ENCODE peak calls at places on chromosomes 3 and 15, in eight cellular contexts. E is H1; L is uterus; W is PC-9; J is adrenal gland; C is heart left ventricle; K is cardiac muscle cell; Y is CD8-positive, alpha-beta memory T cell. V is an unnamed sample.

GRCh38 chr3:4261411-4261810 is 41.8 kb upstream of the SETMAR start:
- DNase-seq in J (no peak), K (no peak), L (no peak), W (no peak), Y (no peak), C (no peak), E (no peak), V (no peak)

GRCh38 chr3:122786067-122786466 is 7.6 kb downstream of the HSPBAP1 start:
- DNase-seq in J (peak; percentile 51), L (no peak), W (no peak), C (no peak), Y (no peak), K (no peak), E (no peak), V (no peak)

GRCh38 chr3:58528629-58529028 is 8.4 kb downstream of the ACOX2 start:
- DNase-seq in W (no peak), K (peak; percentile 37), J (peak; percentile 67), L (no peak), Y (no peak), E (no peak), C (peak; percentile 66), V (peak; percentile 61)

GRCh38 chr3:154515921-154516320 is 85.9 kb upstream of the GPR149 start:
- DNase-seq in Y (no peak), W (no peak), J (no peak), L (no peak), E (no peak), C (no peak), K (no peak), V (no peak)

GRCh38 chr15:52349062-52349700 is 53.6 kb upstream of the MYO5C start:
- DNase-seq in J (no peak), K (peak; percentile 55), L (no peak), W (no peak), Y (no peak), E (no peak), C (no peak), V (no peak)

GRCh38 chr3:16069149-16069922 is 105.1 kb upstream of the GALNT15 start:
- DNase-seq in K (no peak), W (peak; percentile 95), C (no peak), J (no peak), Y (no peak), E (no peak), L (no peak), V (no peak)

GRCh38 chr3:166484470-166484869 is 647.2 kb upstream of the BCHE start:
- DNase-seq in E (no peak), Y (no peak), C (no peak), J (no peak), W (no peak), L (no peak), K (no peak), V (no peak)

GRCh38 chr3:142433110-142433509 is 14.7 kb downstream of the XRN1 start:
- DNase-seq in C (no peak), L (no peak), W (no peak), Y (no peak), K (no peak), E (no peak), J (no peak), V (no peak)

GRCh38 chr15:82132742-82133141 is 86.9 kb upstream of the MEX3B start:
- DNase-seq in J (peak; percentile 59), L (no peak), K (no peak), C (no peak), Y (no peak), W (no peak), E (no peak), V (no peak)

DNA sequence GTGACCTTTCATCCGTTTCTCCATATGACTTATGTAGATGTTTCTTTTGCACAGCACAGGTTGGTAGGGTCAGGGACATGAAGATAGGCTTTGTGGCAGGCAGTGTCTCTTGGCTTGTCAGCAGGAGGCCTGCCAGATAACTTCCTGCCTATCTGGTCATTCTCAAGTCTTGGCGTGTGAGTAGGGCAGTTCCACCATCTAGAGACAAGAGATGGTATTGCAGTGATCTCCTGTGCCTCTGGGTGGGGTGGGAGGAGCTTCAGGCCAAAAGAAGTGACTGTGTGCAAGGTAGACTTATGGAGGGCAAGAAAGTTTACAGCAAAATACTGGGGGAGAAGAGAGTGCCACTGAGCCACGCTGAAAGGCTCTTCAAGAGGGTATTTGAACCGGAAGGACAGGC is 11.0 kb downstream of the TEX264 start:
- DNase-seq in Y (peak; percentile 81), W (peak; percentile 67), E (peak; percentile 61), C (peak; percentile 79), K (peak; percentile 81), J (peak; percentile 86), L (peak; percentile 59), V (peak; percentile 63)
- H3K27me3 ChIP-seq in Y (no peaks in the 10 kb centered on the region), W (no peaks in the 10 kb centered on the region), E (no peaks in the 10 kb centered on the region), C (no peaks in the 10 kb centered on the region), K (no peaks in the 10 kb centered on the region), J (no peaks in the 10 kb centered on the region), L (no peaks in the 10 kb centered on the region), V (no peaks in the 10 kb centered on the region)

GRCh38 chr3:111617406-111617805 is 22.3 kb upstream of the ZBED2 start:
- DNase-seq in C (no peak), E (no peak), Y (no peak), K (no peak), L (no peak), J (no peak), W (no peak), V (no peak)

GRCh38 chr3:111621535-111621934 is 26.4 kb upstream of the ZBED2 start:
- DNase-seq in W (no peak), Y (no peak), L (no peak), K (peak; percentile 28), J (no peak), E (peak; percentile 59), C (no peak), V (no peak)

GRCh38 chr3:111618945-111619344 is 23.8 kb upstream of the ZBED2 start:
- DNase-seq in J (no peak), W (no peak), C (no peak), L (no peak), E (no peak), Y (no peak), K (no peak), V (no peak)

GRCh38 chr3:111617912-111618601 is 22.9 kb upstream of the ZBED2 start:
- DNase-seq in J (no peak), C (no peak), W (no peak), E (no peak), K (no peak), L (no peak), Y (no peak), V (no peak)

DNA sequence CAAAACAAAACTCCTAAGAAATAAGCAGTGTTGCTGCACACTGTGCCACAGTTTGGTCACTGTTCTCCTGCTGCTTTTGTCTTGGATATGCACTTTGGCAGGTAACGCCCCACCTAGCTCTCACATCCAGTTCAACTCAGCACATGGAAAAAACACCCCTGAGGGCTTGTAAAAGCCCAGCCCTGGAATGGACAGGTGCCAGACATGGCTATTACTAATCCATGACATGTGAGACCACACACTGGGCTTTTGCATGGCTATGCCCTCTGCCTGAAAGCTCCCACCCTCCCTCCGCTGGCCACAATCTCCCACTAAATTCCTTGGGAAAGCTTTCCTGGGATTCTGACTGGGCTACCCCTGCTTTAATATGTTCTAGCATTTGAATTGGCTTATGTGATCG is 24.7 kb upstream of the ZBED2 start:
- DNase-seq in E (no peak), J (no peak), Y (no peak), K (no peak), L (no peak), W (no peak), C (no peak), V (no peak)
- H3K36me3 ChIP-seq in E (no peaks in the 10 kb centered on the region), J (no peaks in the 10 kb centered on the region), Y (peaks cover 13% of the 10 kb centered on the region), K (no peaks in the 10 kb centered on the region), L (no peaks in the 10 kb centered on the region), W (no peaks in the 10 kb centered on the region), C (no peaks in the 10 kb centered on the region), V (no peaks in the 10 kb centered on the region)

GRCh38 chr3:42502429-42503250 is at the start of gene VIPR1:
- DNase-seq in K (peak; percentile 85), L (peak; percentile 42), E (peak; percentile 73), C (peak; percentile 81), W (peak; percentile 77), Y (peak; percentile 94), J (peak; percentile 65), V (peak; percentile 87)
- H3K27me3 ChIP-seq in K (peaks cover 55% of the 10 kb centered on the region), L (peaks cover 12% of the 10 kb centered on the region), E (peaks cover 52% of the 10 kb centered on the region), C (peaks cover 8% of the 10 kb centered on the region), W (no peaks in the 10 kb centered on the region), Y (peaks cover 22% of the 10 kb centered on the region), J (peaks cover 13% of the 10 kb centered on the region), V (no peaks in the 10 kb centered on the region)

DNA sequence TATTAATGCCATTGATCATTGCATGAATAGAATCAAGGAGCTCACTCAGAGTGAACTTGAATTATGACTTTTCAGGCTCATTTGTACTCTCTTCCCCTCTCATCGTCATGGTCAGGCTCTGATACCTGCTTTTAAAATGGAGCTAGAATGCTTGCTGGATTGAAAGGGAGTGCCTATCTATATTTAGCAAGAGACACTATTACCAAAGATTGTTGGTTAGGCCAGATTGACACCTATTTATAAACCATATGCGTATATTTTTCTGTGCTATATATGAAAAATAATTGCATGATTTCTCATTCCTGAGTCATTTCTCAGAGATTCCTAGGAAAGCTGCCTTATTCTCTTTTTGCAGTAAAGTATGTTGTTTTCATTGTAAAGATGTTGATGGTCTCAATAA is 9.6 kb downstream of the CCNDBP1 start:
- DNase-seq in J (no peak), L (no peak), E (no peak), W (no peak), Y (no peak), K (no peak), C (no peak), V (no peak)
- H3K36me3 ChIP-seq in J (no peaks in the 10 kb centered on the region), L (no peaks in the 10 kb centered on the region), E (peaks cover 4% of the 10 kb centered on the region), W (peaks cover 14% of the 10 kb centered on the region), Y (peaks cover 50% of the 10 kb centered on the region), K (peaks cover 42% of the 10 kb centered on the region), C (peaks cover 81% of the 10 kb centered on the region), V (peaks cover 27% of the 10 kb centered on the region)

V was measured in lung.